ENCODE peak calls at places on chromosomes 13 and 19, in eight cellular contexts. I, H, Z, X, J, M, D and T are unnamed samples.

GRCh38 chr13:112616586-112617381 is 28.8 kb upstream of the TUBGCP3 start:
- DNase-seq in I (no peak), H (peak), Z (no peak), X (no peak), J (no peak), M (no peak), D (peak), T (peak)

GRCh38 chr19:751501-752341 is 809 bp downstream of the MISP start:
- DNase-seq in I (no peak), H (peak), Z (peak), X (no peak), J (no peak), M (peak), D (peak), T (no peak)

GRCh38 chr19:47456721-47457478 is 14.8 kb downstream of the SLC8A2 start:
- DNase-seq in I (no peak), H (no peak), Z (no peak), X (no peak), J (no peak), M (no peak), D (no peak), T (no peak)

GRCh38 chr13:66855110-66855509 is 375.0 kb downstream of the PCDH9 start:
- DNase-seq in I (no peak), H (no peak), Z (no peak), X (no peak), J (no peak), M (no peak), D (no peak), T (no peak)

GRCh38 chr19:32351807-32352630 is 6.6 kb downstream of the ZNF507 start:
- DNase-seq in I (no peak), H (no peak), Z (no peak), X (no peak), J (no peak), M (no peak), D (no peak), T (no peak)

GRCh38 chr19:4391701-4392543 is 8.4 kb downstream of the SH3GL1 start:
- DNase-seq in I (no peak), H (no peak), Z (no peak), X (no peak), J (no peak), M (no peak), D (peak), T (no peak)

GRCh38 chr19:2719232-2719735 is 1.9 kb downstream of the DIRAS1 start:
- DNase-seq in I (no peak), H (no peak), Z (no peak), X (no peak), J (no peak), M (no peak), D (no peak), T (no peak)

GRCh38 chr13:111210945-111211469 is 95.9 kb downstream of the ARHGEF7 start:
- DNase-seq in I (no peak), H (no peak), Z (no peak), X (no peak), J (no peak), M (no peak), D (peak), T (no peak)

GRCh38 chr19:45924891-45925447 is 10.4 kb upstream of the NANOS2 start:
- DNase-seq in I (no peak), H (no peak), Z (no peak), X (no peak), J (no peak), M (no peak), D (peak), T (no peak)

GRCh38 chr19:45507864-45508680 is 793 bp downstream of the VASP start:
- DNase-seq in I (peak), H (peak), Z (peak), X (peak), J (no peak), M (no peak), D (peak), T (peak)

GRCh38 chr19:51450730-51451307 is 7.4 kb downstream of the SIGLEC8 start:
- DNase-seq in I (no peak), H (no peak), Z (no peak), X (no peak), J (no peak), M (no peak), D (no peak), T (no peak)

GRCh38 chr13:32941368-32941767 is 74.9 kb upstream of the KL start:
- DNase-seq in I (no peak), H (no peak), Z (no peak), X (no peak), J (no peak), M (no peak), D (no peak), T (no peak)